ENCODE peak calls at places on chromosomes 12 and 14, in seven cellular contexts. One of them, this sample, is unnamed.

GRCh38 chr14:77086017-77086727 is 11.9 kb upstream of the CIPC start:
- DNase-seq in IMR-90: peak
- DNase-seq in breast epithelium: no peak
- DNase-seq in right lobe of liver: no peak
- DNase-seq in fibroblast of lung: no peak
- DNase-seq in dorsolateral prefrontal cortex: no peak
- DNase-seq in BE2C: no peak
- DNase-seq in this sample: peak

GRCh38 chr14:59061292-59061691 is 127.2 kb upstream of the DAAM1 start:
- DNase-seq in fibroblast of lung: no peak
- DNase-seq in breast epithelium: no peak
- DNase-seq in dorsolateral prefrontal cortex: no peak
- DNase-seq in IMR-90: no peak
- DNase-seq in right lobe of liver: no peak
- DNase-seq in BE2C: no peak
- DNase-seq in this sample: no peak

GRCh38 chr12:107891967-107892366 is 117.5 kb downstream of the ASCL4 start:
- DNase-seq in right lobe of liver: no peak
- DNase-seq in breast epithelium: no peak
- DNase-seq in dorsolateral prefrontal cortex: no peak
- DNase-seq in IMR-90: peak
- DNase-seq in BE2C: no peak
- DNase-seq in fibroblast of lung: peak
- DNase-seq in this sample: no peak

GRCh38 chr12:123966596-123966995 is 6.0 kb downstream of the CCDC92 start:
- DNase-seq in fibroblast of lung: peak
- DNase-seq in right lobe of liver: no peak
- DNase-seq in dorsolateral prefrontal cortex: no peak
- DNase-seq in BE2C: no peak
- DNase-seq in IMR-90: peak
- DNase-seq in breast epithelium: no peak
- DNase-seq in this sample: peak

GRCh38 chr12:52057958-52058576 is 6.8 kb downstream of the NR4A1 start:
- DNase-seq in BE2C: no peak
- DNase-seq in dorsolateral prefrontal cortex: no peak
- DNase-seq in IMR-90: no peak
- DNase-seq in fibroblast of lung: no peak
- DNase-seq in right lobe of liver: no peak
- DNase-seq in breast epithelium: no peak
- DNase-seq in this sample: no peak

GRCh38 chr12:94799136-94799535 is 148.8 kb upstream of the TMCC3 start:
- DNase-seq in right lobe of liver: no peak
- DNase-seq in fibroblast of lung: no peak
- DNase-seq in BE2C: no peak
- DNase-seq in breast epithelium: no peak
- DNase-seq in IMR-90: no peak
- DNase-seq in dorsolateral prefrontal cortex: no peak
- DNase-seq in this sample: no peak

GRCh38 chr12:117863004-117863709 is 105.6 kb downstream of the KSR2 start:
- DNase-seq in breast epithelium: no peak
- DNase-seq in fibroblast of lung: no peak
- DNase-seq in BE2C: no peak
- DNase-seq in IMR-90: no peak
- DNase-seq in dorsolateral prefrontal cortex: no peak
- DNase-seq in right lobe of liver: no peak
- DNase-seq in this sample: peak

GRCh38 chr12:116303076-116303465 is 25.6 kb upstream of the MED13L start:
- DNase-seq in dorsolateral prefrontal cortex: no peak
- DNase-seq in BE2C: no peak
- DNase-seq in fibroblast of lung: no peak
- DNase-seq in breast epithelium: no peak
- DNase-seq in IMR-90: no peak
- DNase-seq in right lobe of liver: no peak
- DNase-seq in this sample: no peak

GRCh38 chr14:106530423-106531107 is 1004.2 kb downstream of the TMEM121 start:
- DNase-seq in IMR-90: no peak
- DNase-seq in dorsolateral prefrontal cortex: no peak
- DNase-seq in fibroblast of lung: no peak
- DNase-seq in right lobe of liver: no peak
- DNase-seq in BE2C: peak
- DNase-seq in breast epithelium: no peak
- DNase-seq in this sample: no peak

GRCh38 chr14:56002316-56002715 is 115.9 kb upstream of the PELI2 start:
- DNase-seq in right lobe of liver: no peak
- DNase-seq in breast epithelium: no peak
- DNase-seq in BE2C: no peak
- DNase-seq in fibroblast of lung: no peak
- DNase-seq in IMR-90: peak
- DNase-seq in dorsolateral prefrontal cortex: no peak
- DNase-seq in this sample: peak

GRCh38 chr12:62846506-62846905 is 88.4 kb downstream of the PPM1H start:
- DNase-seq in IMR-90: peak
- DNase-seq in breast epithelium: no peak
- DNase-seq in BE2C: no peak
- DNase-seq in fibroblast of lung: no peak
- DNase-seq in right lobe of liver: no peak
- DNase-seq in dorsolateral prefrontal cortex: no peak
- DNase-seq in this sample: peak

GRCh38 chr12:47819902-47820630 is at the start of gene HDAC7:
- DNase-seq in fibroblast of lung: peak
- DNase-seq in breast epithelium: peak
- DNase-seq in dorsolateral prefrontal cortex: peak
- DNase-seq in right lobe of liver: peak
- DNase-seq in IMR-90: peak
- DNase-seq in BE2C: peak
- DNase-seq in this sample: peak

GRCh38 chr14:88181072-88181471 is 142.0 kb downstream of the KCNK10 start:
- DNase-seq in breast epithelium: no peak
- DNase-seq in IMR-90: no peak
- DNase-seq in fibroblast of lung: no peak
- DNase-seq in right lobe of liver: no peak
- DNase-seq in BE2C: no peak
- DNase-seq in dorsolateral prefrontal cortex: no peak
- DNase-seq in this sample: no peak

GRCh38 chr14:50763386-50764007 is 67.5 kb downstream of the NIN start:
- DNase-seq in IMR-90: peak
- DNase-seq in breast epithelium: no peak
- DNase-seq in dorsolateral prefrontal cortex: no peak
- DNase-seq in fibroblast of lung: peak
- DNase-seq in right lobe of liver: no peak
- DNase-seq in BE2C: no peak
- DNase-seq in this sample: peak

GRCh38 chr14:62792578-62792977 is 252.7 kb downstream of the KCNH5 start:
- DNase-seq in IMR-90: no peak
- DNase-seq in BE2C: no peak
- DNase-seq in breast epithelium: no peak
- DNase-seq in fibroblast of lung: no peak
- DNase-seq in dorsolateral prefrontal cortex: no peak
- DNase-seq in right lobe of liver: no peak
- DNase-seq in this sample: no peak

GRCh38 chr12:32201996-32202395 is 95.3 kb downstream of the BICD1 start:
- DNase-seq in IMR-90: no peak
- DNase-seq in breast epithelium: no peak
- DNase-seq in dorsolateral prefrontal cortex: no peak
- DNase-seq in fibroblast of lung: no peak
- DNase-seq in right lobe of liver: no peak
- DNase-seq in BE2C: no peak
- DNase-seq in this sample: no peak

GRCh38 chr12:66028388-66028787 is 102.2 kb downstream of the LLPH start:
- DNase-seq in IMR-90: no peak
- DNase-seq in right lobe of liver: no peak
- DNase-seq in BE2C: no peak
- DNase-seq in fibroblast of lung: no peak
- DNase-seq in dorsolateral prefrontal cortex: no peak
- DNase-seq in breast epithelium: no peak
- DNase-seq in this sample: no peak

GRCh38 chr12:92629349-92630065 is 73.3 kb upstream of the PLEKHG7 start:
- DNase-seq in fibroblast of lung: peak
- DNase-seq in BE2C: peak
- DNase-seq in breast epithelium: peak
- DNase-seq in right lobe of liver: no peak
- DNase-seq in IMR-90: peak
- DNase-seq in dorsolateral prefrontal cortex: no peak
- DNase-seq in this sample: peak

GRCh38 chr12:65204886-65205525 is 35.6 kb downstream of the LEMD3 start:
- DNase-seq in IMR-90: no peak
- DNase-seq in dorsolateral prefrontal cortex: no peak
- DNase-seq in right lobe of liver: no peak
- DNase-seq in BE2C: no peak
- DNase-seq in breast epithelium: no peak
- DNase-seq in fibroblast of lung: no peak
- DNase-seq in this sample: no peak

GRCh38 chr14:57295261-57295660 is 26.5 kb downstream of the AP5M1 start:
- DNase-seq in fibroblast of lung: no peak
- DNase-seq in dorsolateral prefrontal cortex: no peak
- DNase-seq in IMR-90: no peak
- DNase-seq in right lobe of liver: no peak
- DNase-seq in BE2C: no peak
- DNase-seq in breast epithelium: no peak
- DNase-seq in this sample: no peak

GRCh38 chr12:123102781-123103503 is 47.9 kb downstream of the PITPNM2 start:
- DNase-seq in BE2C: no peak
- DNase-seq in dorsolateral prefrontal cortex: no peak
- DNase-seq in breast epithelium: no peak
- DNase-seq in IMR-90: no peak
- DNase-seq in fibroblast of lung: no peak
- DNase-seq in right lobe of liver: no peak
- DNase-seq in this sample: no peak

GRCh38 chr12:96187675-96188355 is 6.4 kb upstream of the ELK3 start:
- DNase-seq in fibroblast of lung: peak
- DNase-seq in breast epithelium: no peak
- DNase-seq in dorsolateral prefrontal cortex: no peak
- DNase-seq in IMR-90: no peak
- DNase-seq in right lobe of liver: no peak
- DNase-seq in BE2C: no peak
- DNase-seq in this sample: no peak

GRCh38 chr12:30925607-30926242 is 823 bp upstream of the TSPAN11 start:
- DNase-seq in breast epithelium: no peak
- DNase-seq in dorsolateral prefrontal cortex: no peak
- DNase-seq in BE2C: no peak
- DNase-seq in right lobe of liver: no peak
- DNase-seq in IMR-90: no peak
- DNase-seq in fibroblast of lung: no peak
- DNase-seq in this sample: no peak
- H3K4me3 ChIP-seq in breast epithelium: peak
- H3K4me3 ChIP-seq in dorsolateral prefrontal cortex: peak
- H3K4me3 ChIP-seq in BE2C: peak
- H3K4me3 ChIP-seq in right lobe of liver: no peak
- H3K4me3 ChIP-seq in IMR-90: peak
- H3K4me3 ChIP-seq in fibroblast of lung: peak
- H3K4me3 ChIP-seq in this sample: peak

GRCh38 chr12:90690120-90690519 is 264.9 kb downstream of the CCER1 start:
- DNase-seq in BE2C: no peak
- DNase-seq in right lobe of liver: no peak
- DNase-seq in dorsolateral prefrontal cortex: no peak
- DNase-seq in breast epithelium: no peak
- DNase-seq in IMR-90: no peak
- DNase-seq in fibroblast of lung: peak
- DNase-seq in this sample: no peak

GRCh38 chr12:90695415-90695814 is 259.6 kb downstream of the CCER1 start:
- DNase-seq in dorsolateral prefrontal cortex: no peak
- DNase-seq in BE2C: no peak
- DNase-seq in IMR-90: peak
- DNase-seq in breast epithelium: no peak
- DNase-seq in right lobe of liver: no peak
- DNase-seq in fibroblast of lung: peak
- DNase-seq in this sample: peak
- TF ChIP-seq CTCF in dorsolateral prefrontal cortex: no peak
- TF ChIP-seq CTCF in BE2C: peak
- TF ChIP-seq CTCF in IMR-90: peak
- TF ChIP-seq CTCF in breast epithelium: no peak
- TF ChIP-seq CTCF in right lobe of liver: peak
- TF ChIP-seq CTCF in fibroblast of lung: no peak
- TF ChIP-seq CTCF in this sample: peak

GRCh38 chr12:88743946-88744685 is 163.8 kb upstream of the KITLG start:
- DNase-seq in dorsolateral prefrontal cortex: no peak
- DNase-seq in breast epithelium: no peak
- DNase-seq in BE2C: no peak
- DNase-seq in IMR-90: peak
- DNase-seq in right lobe of liver: no peak
- DNase-seq in fibroblast of lung: no peak
- DNase-seq in this sample: no peak
- H3K4me3 ChIP-seq in dorsolateral prefrontal cortex: no peak
- H3K4me3 ChIP-seq in breast epithelium: no peak
- H3K4me3 ChIP-seq in BE2C: no peak
- H3K4me3 ChIP-seq in IMR-90: no peak
- H3K4me3 ChIP-seq in right lobe of liver: no peak
- H3K4me3 ChIP-seq in fibroblast of lung: no peak
- H3K4me3 ChIP-seq in this sample: no peak

GRCh38 chr14:61281186-61281676 is at the start of gene TMEM30B:
- DNase-seq in right lobe of liver: peak
- DNase-seq in BE2C: no peak
- DNase-seq in fibroblast of lung: no peak
- DNase-seq in IMR-90: no peak
- DNase-seq in dorsolateral prefrontal cortex: no peak
- DNase-seq in breast epithelium: peak
- DNase-seq in this sample: no peak

GRCh38 chr14:61280092-61280525 is 1.0 kb downstream of the TMEM30B start:
- DNase-seq in breast epithelium: peak
- DNase-seq in BE2C: no peak
- DNase-seq in right lobe of liver: peak
- DNase-seq in IMR-90: no peak
- DNase-seq in fibroblast of lung: no peak
- DNase-seq in dorsolateral prefrontal cortex: no peak
- DNase-seq in this sample: no peak

GRCh38 chr14:61282746-61283145 is 1.6 kb upstream of the TMEM30B start:
- DNase-seq in fibroblast of lung: no peak
- DNase-seq in BE2C: no peak
- DNase-seq in dorsolateral prefrontal cortex: no peak
- DNase-seq in breast epithelium: no peak
- DNase-seq in IMR-90: no peak
- DNase-seq in right lobe of liver: no peak
- DNase-seq in this sample: no peak

GRCh38 chr14:61281911-61282310 is 773 bp upstream of the TMEM30B start:
- DNase-seq in dorsolateral prefrontal cortex: no peak
- DNase-seq in right lobe of liver: no peak
- DNase-seq in fibroblast of lung: no peak
- DNase-seq in BE2C: no peak
- DNase-seq in IMR-90: no peak
- DNase-seq in breast epithelium: no peak
- DNase-seq in this sample: no peak

DNA sequence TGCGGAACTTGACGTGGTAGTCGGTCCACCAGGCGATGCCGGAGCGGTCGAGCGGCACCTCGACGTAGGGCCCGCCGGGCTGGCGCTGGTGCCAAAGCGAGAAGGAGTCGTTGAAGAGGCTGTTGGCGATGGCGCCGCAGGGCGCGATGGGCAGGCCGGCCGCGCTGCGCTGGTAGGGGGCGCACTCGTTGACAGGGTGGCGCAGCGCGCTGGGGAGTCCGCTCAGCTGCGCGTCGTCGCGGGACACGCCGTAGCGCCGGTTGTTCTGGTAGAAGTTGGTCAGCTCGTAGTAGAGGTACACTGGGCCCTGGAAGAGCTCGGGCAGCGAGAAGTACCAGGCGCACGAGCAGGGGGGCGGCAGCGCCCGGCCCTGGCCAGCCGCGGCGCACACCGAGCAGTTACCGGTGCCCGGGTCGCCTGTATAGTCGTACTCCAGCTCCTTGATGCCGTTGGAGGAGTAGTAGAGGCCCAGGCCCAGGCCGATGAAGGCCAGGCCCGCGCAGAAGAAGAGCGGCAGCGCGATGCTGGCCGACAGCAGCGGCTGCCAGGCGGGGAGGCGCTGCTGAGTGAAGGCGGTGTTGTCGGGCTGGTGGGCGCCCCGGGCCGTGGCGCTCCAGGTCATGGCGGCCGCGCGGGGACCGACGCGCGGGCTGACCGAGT is 482 bp downstream of the TMEM30B start:
- DNase-seq in fibroblast of lung: peak
- DNase-seq in BE2C: peak
- DNase-seq in IMR-90: peak
- DNase-seq in right lobe of liver: peak
- DNase-seq in breast epithelium: peak
- DNase-seq in dorsolateral prefrontal cortex: no peak
- DNase-seq in this sample: peak
- TF ChIP-seq CTCF in fibroblast of lung: peak
- TF ChIP-seq CTCF in BE2C: no peak
- TF ChIP-seq CTCF in IMR-90: peak
- TF ChIP-seq CTCF in right lobe of liver: peak
- TF ChIP-seq CTCF in breast epithelium: no peak
- TF ChIP-seq CTCF in dorsolateral prefrontal cortex: no peak
- TF ChIP-seq CTCF in this sample: peak

This sample was measured in astrocyte of the spinal cord.